ENCODE peak calls at places on chromosomes 6 and 20, in five cellular contexts. One of them, this sample, is unnamed.

GRCh38 chr20:34079818-34080217 is 32.2 kb downstream of the EIF2S2 start:
- DNase-seq in activated CD8-positive, alpha-beta memory T cell treated with anti-CD3 and anti-CD28 coated beads for 24 hours: no peak
- DNase-seq in activated naive CD4-positive, alpha-beta T cell treated with anti-CD3 and anti-CD28 coated beads, Interleukin-2, amount 50 U/mL, for 16 hours: no peak
- DNase-seq in anterior cingulate cortex: no peak
- DNase-seq in T follicular helper cell: no peak
- DNase-seq in this sample: no peak

GRCh38 chr6:38415231-38416005 is 224.3 kb downstream of the BTBD9 start:
- DNase-seq in T follicular helper cell: no peak
- DNase-seq in activated naive CD4-positive, alpha-beta T cell treated with anti-CD3 and anti-CD28 coated beads, Interleukin-2, amount 50 U/mL, for 16 hours: no peak
- DNase-seq in activated CD8-positive, alpha-beta memory T cell treated with anti-CD3 and anti-CD28 coated beads for 24 hours: no peak
- DNase-seq in anterior cingulate cortex: no peak
- DNase-seq in this sample: no peak

GRCh38 chr20:12133553-12133952 is 215.9 kb downstream of the BTBD3 start:
- DNase-seq in anterior cingulate cortex: no peak
- DNase-seq in activated naive CD4-positive, alpha-beta T cell treated with anti-CD3 and anti-CD28 coated beads, Interleukin-2, amount 50 U/mL, for 16 hours: no peak
- DNase-seq in activated CD8-positive, alpha-beta memory T cell treated with anti-CD3 and anti-CD28 coated beads for 24 hours: no peak
- DNase-seq in T follicular helper cell: no peak
- DNase-seq in this sample: no peak

GRCh38 chr20:10568032-10568431 is 105.8 kb downstream of the JAG1 start:
- DNase-seq in activated CD8-positive, alpha-beta memory T cell treated with anti-CD3 and anti-CD28 coated beads for 24 hours: no peak
- DNase-seq in T follicular helper cell: no peak
- DNase-seq in anterior cingulate cortex: no peak
- DNase-seq in activated naive CD4-positive, alpha-beta T cell treated with anti-CD3 and anti-CD28 coated beads, Interleukin-2, amount 50 U/mL, for 16 hours: no peak
- DNase-seq in this sample: no peak

GRCh38 chr6:144007779-144008500 is at the start of gene PLAGL1:
- DNase-seq in anterior cingulate cortex: peak
- DNase-seq in activated CD8-positive, alpha-beta memory T cell treated with anti-CD3 and anti-CD28 coated beads for 24 hours: peak
- DNase-seq in T follicular helper cell: no peak
- DNase-seq in activated naive CD4-positive, alpha-beta T cell treated with anti-CD3 and anti-CD28 coated beads, Interleukin-2, amount 50 U/mL, for 16 hours: peak
- DNase-seq in this sample: no peak

GRCh38 chr6:35089935-35090505 is 51.1 kb downstream of the TCP11 start:
- DNase-seq in activated naive CD4-positive, alpha-beta T cell treated with anti-CD3 and anti-CD28 coated beads, Interleukin-2, amount 50 U/mL, for 16 hours: no peak
- DNase-seq in T follicular helper cell: no peak
- DNase-seq in activated CD8-positive, alpha-beta memory T cell treated with anti-CD3 and anti-CD28 coated beads for 24 hours: no peak
- DNase-seq in anterior cingulate cortex: no peak
- DNase-seq in this sample: no peak

GRCh38 chr20:14555676-14556075 is 218.3 kb upstream of the FLRT3 start:
- DNase-seq in anterior cingulate cortex: no peak
- DNase-seq in T follicular helper cell: no peak
- DNase-seq in activated naive CD4-positive, alpha-beta T cell treated with anti-CD3 and anti-CD28 coated beads, Interleukin-2, amount 50 U/mL, for 16 hours: no peak
- DNase-seq in activated CD8-positive, alpha-beta memory T cell treated with anti-CD3 and anti-CD28 coated beads for 24 hours: no peak
- DNase-seq in this sample: no peak

GRCh38 chr6:137033828-137034227 is 10.9 kb downstream of the IL20RA start:
- DNase-seq in anterior cingulate cortex: no peak
- DNase-seq in activated naive CD4-positive, alpha-beta T cell treated with anti-CD3 and anti-CD28 coated beads, Interleukin-2, amount 50 U/mL, for 16 hours: no peak
- DNase-seq in activated CD8-positive, alpha-beta memory T cell treated with anti-CD3 and anti-CD28 coated beads for 24 hours: no peak
- DNase-seq in T follicular helper cell: no peak
- DNase-seq in this sample: no peak

GRCh38 chr20:25226433-25227316 is 21.2 kb upstream of the PYGB start:
- DNase-seq in activated CD8-positive, alpha-beta memory T cell treated with anti-CD3 and anti-CD28 coated beads for 24 hours: no peak
- DNase-seq in activated naive CD4-positive, alpha-beta T cell treated with anti-CD3 and anti-CD28 coated beads, Interleukin-2, amount 50 U/mL, for 16 hours: no peak
- DNase-seq in T follicular helper cell: no peak
- DNase-seq in anterior cingulate cortex: no peak
- DNase-seq in this sample: peak

GRCh38 chr20:32325706-32326506 is 32.2 kb upstream of the ASXL1 start:
- DNase-seq in T follicular helper cell: no peak
- DNase-seq in activated CD8-positive, alpha-beta memory T cell treated with anti-CD3 and anti-CD28 coated beads for 24 hours: no peak
- DNase-seq in anterior cingulate cortex: no peak
- DNase-seq in activated naive CD4-positive, alpha-beta T cell treated with anti-CD3 and anti-CD28 coated beads, Interleukin-2, amount 50 U/mL, for 16 hours: no peak
- DNase-seq in this sample: no peak